ENCODE peak calls at places on chromosomes 4 and X, in six cellular contexts. G is A549, V is HepG2, W is K562, X is GM12878, N is upper lobe of left lung. O is an unnamed sample.

GRCh38 chrX:111181883-111182400 is 86.0 kb downstream of the PAK3 start:
- ATAC-seq in G (no peak), V (no peak), W (no peak), X (no peak), N (no peak), O (no peak)

GRCh38 chr4:71259911-71260331 is 78.9 kb upstream of the SLC4A4 start:
- ATAC-seq in G (no peak), V (no peak), W (no peak), X (peak), N (peak), O (peak)

GRCh38 chr4:4299006-4299405 is 9.0 kb downstream of the ZBTB49 start:
- ATAC-seq in G (no peak), V (no peak), W (no peak), X (no peak), N (no peak), O (no peak)

GRCh38 chr4:23290656-23291055 is 597.9 kb downstream of the GBA3 start:
- ATAC-seq in G (no peak), V (no peak), W (no peak), X (peak), N (no peak), O (no peak)

GRCh38 chr4:71729856-71730255 is 54.0 kb downstream of the GC start:
- ATAC-seq in G (no peak), V (no peak), W (no peak), X (no peak), N (no peak), O (no peak)

GRCh38 chrX:74419861-74420193 is 1.5 kb upstream of the SLC16A2 start:
- ATAC-seq in G (no peak), V (no peak), W (no peak), X (no peak), N (no peak), O (no peak)

GRCh38 chr4:85963231-85963630 is 396.6 kb downstream of the MAPK10 start:
- ATAC-seq in G (no peak), V (no peak), W (no peak), X (no peak), N (no peak), O (no peak)

GRCh38 chrX:117713411-117713810 is 403.2 kb downstream of the KLHL13 start:
- ATAC-seq in G (no peak), V (peak), W (no peak), X (no peak), N (no peak), O (no peak)

GRCh38 chr4:54330896-54331295 is 101.8 kb downstream of the PDGFRA start:
- ATAC-seq in G (no peak), V (no peak), W (no peak), X (no peak), N (no peak), O (no peak)

GRCh38 chrX:7934026-7934425 is 6.8 kb upstream of the PNPLA4 start:
- ATAC-seq in G (no peak), V (no peak), W (no peak), X (no peak), N (no peak), O (no peak)

GRCh38 chr4:25860586-25861421 is 2.0 kb downstream of the SEL1L3 start:
- ATAC-seq in G (no peak), V (no peak), W (peak), X (peak), N (peak), O (peak)

GRCh38 chr4:155512812-155513211 is 136.0 kb upstream of the MAP9 start:
- ATAC-seq in G (no peak), V (no peak), W (no peak), X (no peak), N (no peak), O (peak)

GRCh38 chrX:151871244-151871643 is 41.4 kb upstream of the MAGEA4 start:
- ATAC-seq in G (peak), V (no peak), W (no peak), X (no peak), N (peak), O (peak)

GRCh38 chr4:72896515-72896914 is 173.0 kb downstream of the COX18 start:
- ATAC-seq in G (peak), V (peak), W (no peak), X (no peak), N (peak), O (peak)

GRCh38 chr4:24978291-24979072 is 52.3 kb downstream of the LGI2 start:
- ATAC-seq in G (no peak), V (no peak), W (no peak), X (no peak), N (peak), O (peak)

GRCh38 chr4:112361181-112361791 is 64.1 kb downstream of the ALPK1 start:
- ATAC-seq in G (no peak), V (peak), W (peak), X (peak), N (no peak), O (no peak)

GRCh38 chr4:132982151-132982550 is 166.9 kb upstream of the PCDH10 start:
- ATAC-seq in G (no peak), V (no peak), W (no peak), X (no peak), N (no peak), O (no peak)

GRCh38 chr4:83582289-83582756 is 46.4 kb downstream of the GPAT3 start:
- ATAC-seq in G (peak), V (peak), W (peak), X (no peak), N (peak), O (peak)

GRCh38 chr4:1928356-1929235 is 57.4 kb downstream of the NSD2 start:
- ATAC-seq in G (peak), V (no peak), W (no peak), X (no peak), N (no peak), O (no peak)

GRCh38 chrX:123324628-123325027 is 140.6 kb downstream of the GRIA3 start:
- ATAC-seq in G (no peak), V (no peak), W (no peak), X (peak), N (no peak), O (no peak)

GRCh38 chrX:15177316-15177715 is 92.6 kb downstream of the ASB9 start:
- ATAC-seq in G (no peak), V (no peak), W (no peak), X (no peak), N (no peak), O (no peak)

GRCh38 chrX:72358313-72358712 is 52.6 kb upstream of the CITED1 start:
- ATAC-seq in G (peak), V (no peak), W (no peak), X (no peak), N (no peak), O (no peak)

GRCh38 chrX:119194631-119195030 is 41.5 kb upstream of the PGRMC1 start:
- ATAC-seq in G (peak), V (peak), W (peak), X (no peak), N (no peak), O (no peak)

GRCh38 chr4:183256343-183256742 is 63.7 kb downstream of the CLDN22 start:
- ATAC-seq in G (no peak), V (no peak), W (no peak), X (no peak), N (peak), O (no peak)

GRCh38 chr4:9804918-9805317 is 23.5 kb downstream of the DRD5 start:
- ATAC-seq in G (no peak), V (no peak), W (peak), X (peak), N (no peak), O (no peak)

GRCh38 chr4:159498371-159499115 is 395.7 kb downstream of the RAPGEF2 start:
- ATAC-seq in G (no peak), V (peak), W (no peak), X (no peak), N (no peak), O (no peak)

GRCh38 chr4:89482248-89482647 is 174.6 kb upstream of the GPRIN3 start:
- ATAC-seq in G (peak), V (peak), W (peak), X (peak), N (no peak), O (no peak)

GRCh38 chrX:153876112-153876491 is 9.9 kb downstream of the L1CAM start:
- ATAC-seq in G (no peak), V (no peak), W (no peak), X (no peak), N (no peak), O (no peak)

GRCh38 chr4:2939383-2940243 is 23.6 kb downstream of the NOP14 start:
- ATAC-seq in G (no peak), V (no peak), W (no peak), X (no peak), N (no peak), O (no peak)

GRCh38 chrX:39910651-39911050 is 187.1 kb downstream of the BCOR start:
- ATAC-seq in G (no peak), V (no peak), W (no peak), X (no peak), N (no peak), O (no peak)

GRCh38 chr4:154416183-154416543 is 75.4 kb downstream of the DCHS2 start:
- ATAC-seq in G (peak), V (peak), W (peak), X (peak), N (peak), O (no peak)

GRCh38 chrX:109537324-109537665 is 651 bp downstream of the NXT2 start:
- ATAC-seq in G (peak), V (peak), W (peak), X (no peak), N (peak), O (peak)

GRCh38 chrX:259692-260355 is 21.4 kb upstream of the PLCXD1 start:
- ATAC-seq in G (peak), V (no peak), W (peak), X (no peak), N (no peak), O (no peak)

GRCh38 chrX:103818844-103819243 is 13.2 kb downstream of the RAB9B start:
- ATAC-seq in G (no peak), V (no peak), W (no peak), X (no peak), N (peak), O (peak)

GRCh38 chr4:66574145-66574978 is 904.1 kb upstream of the EPHA5 start:
- ATAC-seq in G (peak), V (no peak), W (no peak), X (no peak), N (peak), O (no peak)

GRCh38 chr4:184889683-184890082 is 63.9 kb upstream of the ACSL1 start:
- ATAC-seq in G (no peak), V (no peak), W (no peak), X (peak), N (peak), O (no peak)

GRCh38 chr4:88575222-88575621 is 17.1 kb upstream of the HERC3 start:
- ATAC-seq in G (no peak), V (no peak), W (no peak), X (no peak), N (no peak), O (no peak)

DNA sequence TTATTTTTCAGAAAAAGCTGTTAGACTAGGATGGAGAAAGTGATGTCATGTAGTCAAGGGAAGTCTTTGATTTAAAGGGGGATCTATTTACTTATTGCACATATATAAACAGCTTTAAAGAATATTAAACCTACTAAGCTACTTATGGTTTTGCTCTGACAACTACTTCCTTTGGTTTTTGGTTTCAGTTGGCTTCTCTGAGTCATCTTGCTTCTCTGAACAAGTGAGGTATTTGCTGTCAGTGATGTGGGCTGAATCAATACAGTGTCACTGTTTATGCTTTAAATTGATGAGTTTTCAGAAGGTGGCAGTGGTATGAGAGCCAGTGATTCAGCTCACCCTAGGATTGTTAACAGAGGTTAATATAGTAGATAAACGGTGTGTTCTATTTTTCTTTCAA is 75.1 kb downstream of the CEP44 start:
- ATAC-seq in G (no peak), V (no peak), W (no peak), X (peak), N (no peak), O (no peak)
- H3K27ac ChIP-seq in G (no peak), V (no peak), W (no peak), X (no peak), N (no peak), O (no peak)

GRCh38 chr4:152202415-152202814 is 333.5 kb downstream of the FBXW7 start:
- ATAC-seq in G (no peak), V (no peak), W (no peak), X (no peak), N (no peak), O (no peak)

GRCh38 chr4:152193059-152193458 is 342.8 kb downstream of the FBXW7 start:
- ATAC-seq in G (no peak), V (no peak), W (no peak), X (no peak), N (no peak), O (no peak)

GRCh38 chr4:152200776-152201333 is 335.0 kb downstream of the FBXW7 start:
- ATAC-seq in G (no peak), V (no peak), W (no peak), X (no peak), N (no peak), O (no peak)

GRCh38 chr4:152197211-152197610 is 338.7 kb downstream of the FBXW7 start:
- ATAC-seq in G (no peak), V (no peak), W (no peak), X (no peak), N (no peak), O (no peak)
- H3K4me3 ChIP-seq in G (no peak), V (no peak), W (no peak), X (no peak), N (no peak), O (no peak)

DNA sequence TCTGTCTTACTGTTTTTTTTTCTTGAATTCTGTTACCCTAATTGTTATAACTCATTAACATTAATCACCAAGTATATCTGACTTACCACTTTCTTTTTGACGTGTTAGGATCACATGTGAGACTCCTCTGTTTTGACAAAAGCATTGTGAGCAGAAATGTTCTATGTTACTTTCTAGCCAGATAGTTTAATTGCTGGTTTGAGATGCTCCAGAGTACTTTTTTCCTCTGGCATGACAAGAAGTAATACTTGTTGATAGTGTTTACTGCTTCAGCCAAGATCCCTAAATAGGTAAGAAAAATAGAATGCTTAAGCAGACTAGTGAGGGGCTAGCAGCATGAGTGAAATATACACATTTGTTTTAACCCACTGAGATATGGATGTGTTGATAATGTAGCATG is 303.9 kb upstream of the PABPC4L start:
- ATAC-seq in G (no peak), V (no peak), W (no peak), X (no peak), N (no peak), O (no peak)
- TF ChIP-seq EP300 in G (no peak), V (no peak), W (no peak), X (no peak), N (no peak), O (no peak)

GRCh38 chr4:47410271-47410670 is 53.2 kb downstream of the COMMD8 start:
- ATAC-seq in G (no peak), V (no peak), W (no peak), X (no peak), N (no peak), O (no peak)
- H3K27ac ChIP-seq in G (no peak), V (no peak), W (no peak), X (no peak), N (no peak), O (no peak)

GRCh38 chrX:130741151-130741550 is 161.9 kb downstream of the ENOX2 start:
- ATAC-seq in G (no peak), V (no peak), W (no peak), X (no peak), N (no peak), O (no peak)
- H3K4me3 ChIP-seq in G (no peak), V (no peak), W (no peak), X (no peak), N (no peak), O (no peak)

DNA sequence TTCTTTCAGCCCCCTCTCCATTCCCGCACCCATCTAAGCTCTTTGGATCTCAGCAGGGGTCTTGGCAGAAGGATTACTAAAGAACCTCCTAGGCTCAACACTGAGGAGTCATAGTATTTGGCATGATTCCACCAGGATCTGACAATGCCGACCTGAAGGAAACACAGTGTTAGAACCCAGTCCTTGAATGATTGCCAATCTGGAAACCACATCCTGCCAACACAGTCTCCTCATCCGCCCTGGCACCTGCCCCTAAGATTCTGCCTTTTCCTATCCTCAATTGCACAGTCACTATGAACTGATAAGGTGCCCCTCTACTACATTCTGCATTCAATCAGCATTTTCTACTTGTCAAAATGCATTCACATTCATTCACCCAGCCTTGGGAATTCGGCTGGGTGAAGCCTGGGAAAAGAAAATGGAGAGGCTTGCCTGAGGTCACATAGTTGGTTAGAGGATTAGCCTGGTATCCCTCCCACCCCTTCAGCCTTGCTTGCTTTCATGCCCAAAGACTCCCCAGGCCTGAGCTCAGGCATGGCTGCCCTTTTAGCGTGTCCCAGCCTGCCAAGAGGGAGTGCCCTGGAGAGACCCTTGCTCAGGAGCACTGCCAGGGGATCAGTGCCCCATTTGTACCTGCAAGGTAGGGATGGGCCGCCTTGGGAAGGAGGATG is 2.2 kb upstream of the CLDN2 start:
- ATAC-seq in G (peak), V (no peak), W (no peak), X (no peak), N (no peak), O (no peak)
- TF ChIP-seq EP300 in G (peak), V (no peak), W (no peak), X (no peak), N (no peak), O (no peak)

GRCh38 chrX:9829308-9830267 is 43.4 kb downstream of the SHROOM2 start:
- ATAC-seq in G (peak), V (no peak), W (no peak), X (peak), N (no peak), O (no peak)

GRCh38 chrX:9835585-9836210 is 49.5 kb downstream of the SHROOM2 start:
- ATAC-seq in G (no peak), V (no peak), W (no peak), X (peak), N (no peak), O (peak)

GRCh38 chrX:9832811-9833210 is 46.6 kb downstream of the SHROOM2 start:
- ATAC-seq in G (no peak), V (no peak), W (no peak), X (no peak), N (no peak), O (no peak)
- H3K27ac ChIP-seq in G (no peak), V (no peak), W (no peak), X (no peak), N (peak), O (no peak)

DNA sequence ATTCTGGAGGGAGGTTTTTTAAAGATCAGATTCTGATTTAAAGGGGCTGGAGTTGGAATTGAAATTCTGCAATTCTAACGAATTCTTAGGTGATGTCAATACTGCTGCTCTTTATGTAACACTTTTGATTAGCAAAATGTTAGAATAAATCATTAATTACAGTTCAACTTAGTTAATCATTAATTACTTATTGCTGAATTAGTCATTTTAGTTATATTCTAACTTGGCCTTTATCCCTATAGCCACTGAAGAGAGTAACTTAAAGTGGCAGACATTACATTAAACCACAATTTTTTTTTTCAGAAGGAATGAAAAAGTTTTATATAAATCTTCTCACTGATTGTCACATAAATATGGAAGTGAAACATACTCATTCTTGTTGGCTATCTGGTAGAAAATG is 206.6 kb upstream of the ITM2A start:
- ATAC-seq in G (no peak), V (no peak), W (no peak), X (no peak), N (no peak), O (no peak)
- H3K4me3 ChIP-seq in G (no peak), V (no peak), W (no peak), X (no peak), N (no peak), O (no peak)

GRCh38 chrX:107577933-107578332 is 50.4 kb upstream of the PRPS1 start:
- ATAC-seq in G (no peak), V (no peak), W (peak), X (no peak), N (no peak), O (no peak)
- TF ChIP-seq EP300 in G (no peak), V (no peak), W (peak), X (no peak), N (no peak), O (no peak)